ENCODE peak calls at places on chromosomes 2 and 18, in six cellular contexts. T is GM06990; E is NCI-H2081; V is stimulated activated naive CD8-positive, alpha-beta T cell treated with anti-CD3 and anti-CD28 coated beads, Interleukin-15, amount 100 ng/mL, for 72 hours; U is PC-9; N is effector memory CD4-positive, alpha-beta T cell. B is an unnamed sample.
A peak's percentile ranks its signal among the peaks of the same experiment; 100 is the strongest.

GRCh38 chr2:170073288-170073687 is 104.7 kb upstream of the MYO3B start:
- DNase-seq in T (no peak), E (no peak), V (no peak), U (no peak), N (no peak), B (no peak)

GRCh38 chr2:136305517-136306192 is 187.7 kb upstream of the CXCR4 start:
- DNase-seq in T (peak; percentile 48), E (peak; percentile 9), V (peak; percentile 79), U (no peak), N (no peak), B (no peak)

GRCh38 chr18:76494181-76494540 is 881 bp downstream of the ZNF516 start:
- DNase-seq in T (peak; percentile 51), E (peak; percentile 44), V (no peak), U (no peak), N (no peak), B (no peak)

GRCh38 chr2:25324905-25325592 is 16.7 kb downstream of the DNMT3A start:
- DNase-seq in T (no peak), E (no peak), V (no peak), U (no peak), N (no peak), B (no peak)

GRCh38 chr2:236252521-236252920 is 11.7 kb downstream of the ASB18 start:
- DNase-seq in T (no peak), E (no peak), V (no peak), U (no peak), N (no peak), B (no peak)

GRCh38 chr2:96137611-96138129 is 632 bp downstream of the ASTL start:
- DNase-seq in T (no peak), E (no peak), V (no peak), U (no peak), N (no peak), B (no peak)

GRCh38 chr2:222869252-222869560 is 8.4 kb downstream of the ACSL3 start:
- DNase-seq in T (no peak), E (no peak), V (no peak), U (no peak), N (no peak), B (no peak)

GRCh38 chr18:28177828-28178635 is 1.1 kb upstream of the CDH2 start:
- DNase-seq in T (no peak), E (peak; percentile 79), V (no peak), U (no peak), N (no peak), B (no peak)

GRCh38 chr2:27723372-27724144 is 48.0 kb upstream of the MRPL33 start:
- DNase-seq in T (no peak), E (peak; percentile 16), V (no peak), U (peak; percentile 55), N (no peak), B (no peak)

GRCh38 chr2:174842496-174842895 is 78.2 kb upstream of the CHRNA1 start:
- DNase-seq in T (no peak), E (no peak), V (no peak), U (no peak), N (no peak), B (no peak)

GRCh38 chr2:218555527-218555926 is 12.6 kb downstream of the USP37 start:
- DNase-seq in T (no peak), E (no peak), V (no peak), U (no peak), N (no peak), B (no peak)

GRCh38 chr18:11587432-11587831 is 22.0 kb upstream of the SLC35G4 start:
- DNase-seq in T (no peak), E (no peak), V (no peak), U (no peak), N (no peak), B (no peak)

GRCh38 chr2:15048000-15048399 is 415.5 kb downstream of the LRATD1 start:
- DNase-seq in T (no peak), E (no peak), V (no peak), U (no peak), N (no peak), B (no peak)

B was measured in epithelial cell of proximal tubule.